ENCODE peak calls at places on chromosomes 16 and 17, in eight cellular contexts. V is choroid plexus epithelial cell; W is retina; T is neural crest cell; R is GF-D8; J is aorta; B is Panc1; F is stimulated activated CD8-positive, alpha-beta memory T cell treated with anti-CD3 and anti-CD28 coated beads, Interleukin-7, amount 100 ng/mL, for 4 hours. X is an unnamed sample.

GRCh38 chr16:87954826-87955225 is 3.6 kb downstream of the BANP start:
- DNase-seq in R (no peak), V (no peak), F (no peak), T (no peak), J (peak), W (no peak), B (no peak), X (no peak)

GRCh38 chr17:2213291-2213960 is 90.2 kb downstream of the SMG6 start:
- DNase-seq in W (no peak), V (peak), T (no peak), J (no peak), R (no peak), F (no peak), B (no peak), X (peak)

GRCh38 chr17:37239690-37240344 is 136.0 kb upstream of the C17orf78 start:
- DNase-seq in V (peak), F (no peak), B (no peak), W (peak), J (no peak), R (peak), T (no peak), X (peak)

GRCh38 chr16:57810197-57811024 is 8.1 kb upstream of the KIFC3 start:
- DNase-seq in T (no peak), V (peak), R (peak), J (no peak), F (peak), B (peak), W (no peak), X (no peak)

GRCh38 chr17:57705921-57706695 is 39.0 kb downstream of the CCDC182 start:
- DNase-seq in V (no peak), R (no peak), B (no peak), F (no peak), J (no peak), W (no peak), T (no peak), X (no peak)

GRCh38 chr17:40485851-40486512 is 15.4 kb downstream of the TNS4 start:
- DNase-seq in W (no peak), R (no peak), B (peak), T (no peak), V (peak), J (no peak), F (no peak), X (no peak)

GRCh38 chr17:6374271-6374691 is 60.6 kb downstream of the AIPL1 start:
- DNase-seq in B (no peak), T (no peak), F (no peak), V (no peak), R (no peak), W (no peak), J (no peak), X (no peak)

GRCh38 chr17:1762233-1762905 is 509 bp downstream of the SERPINF1 start:
- DNase-seq in T (no peak), W (peak), B (no peak), F (no peak), R (no peak), V (peak), J (no peak), X (no peak)

GRCh38 chr16:303760-304505 is 21.0 kb downstream of the PDIA2 start:
- DNase-seq in J (no peak), T (no peak), W (no peak), F (no peak), R (no peak), B (no peak), V (no peak), X (no peak)

GRCh38 chr17:78476149-78476548 is 97.7 kb downstream of the PGS1 start:
- DNase-seq in T (no peak), R (no peak), B (no peak), V (no peak), F (no peak), J (no peak), W (no peak), X (no peak)

GRCh38 chr16:74305286-74305685 is 8.7 kb downstream of the PSMD7 start:
- DNase-seq in J (no peak), R (no peak), B (no peak), F (no peak), W (no peak), T (no peak), V (no peak), X (no peak)

GRCh38 chr16:53504161-53504663 is 1.2 kb upstream of the AKTIP start:
- DNase-seq in B (no peak), J (peak), T (peak), F (no peak), V (peak), W (peak), R (no peak), X (no peak)

GRCh38 chr16:67946966-67947558 is 3.1 kb upstream of the LCAT start:
- DNase-seq in F (no peak), B (no peak), J (no peak), R (no peak), V (no peak), W (no peak), T (no peak), X (no peak)